ENCODE peak calls at places on chromosomes 16 and 17, in nine cellular contexts. U, S, J, H, G, Z, Y, C and T are unnamed samples.

GRCh38 chr17:58913971-58914769 is 158.5 kb downstream of the PPM1E start:
- DNase-seq in U (no peak), S (no peak), J (no peak), H (no peak), G (no peak), Z (no peak), Y (no peak), C (no peak), T (no peak)

GRCh38 chr17:82212331-82213250 is at the start of gene CCDC57:
- DNase-seq in U (peak; percentile 40), S (peak; percentile 69), J (peak; percentile 60), H (peak; percentile 92), G (peak; percentile 91), Z (no peak), Y (peak; percentile 63), C (peak; percentile 76), T (peak; percentile 93)

GRCh38 chr17:6507535-6507934 is 48.8 kb downstream of the PITPNM3 start:
- DNase-seq in U (no peak), S (no peak), J (no peak), H (peak; percentile 61), G (no peak), Z (no peak), Y (no peak), C (peak; percentile 96), T (peak; percentile 21)

GRCh38 chr17:72403713-72404209 is 282.9 kb downstream of the SOX9 start:
- DNase-seq in U (no peak), S (no peak), J (no peak), H (no peak), G (no peak), Z (no peak), Y (no peak), C (no peak), T (no peak)

GRCh38 chr16:60151987-60152386 is 1417.9 kb upstream of the GOT2 start:
- DNase-seq in U (no peak), S (no peak), J (no peak), H (no peak), G (no peak), Z (no peak), Y (no peak), C (no peak), T (no peak)

GRCh38 chr16:76947694-76948093 is 243.3 kb upstream of the MON1B start:
- DNase-seq in U (no peak), S (no peak), J (no peak), H (no peak), G (no peak), Z (no peak), Y (no peak), C (no peak), T (no peak)

GRCh38 chr16:53511403-53512280 is 8.6 kb upstream of the AKTIP start:
- DNase-seq in U (no peak), S (no peak), J (no peak), H (no peak), G (no peak), Z (no peak), Y (no peak), C (no peak), T (peak; percentile 74)

GRCh38 chr17:45262516-45263476 is 902 bp upstream of the SPATA32 start:
- DNase-seq in U (no peak), S (no peak), J (no peak), H (no peak), G (no peak), Z (no peak), Y (no peak), C (no peak), T (no peak)

GRCh38 chr17:17420561-17421269 is 56.1 kb upstream of the MED9 start:
- DNase-seq in U (no peak), S (no peak), J (no peak), H (no peak), G (no peak), Z (no peak), Y (peak; percentile 35), C (no peak), T (no peak)

GRCh38 chr16:35188288-35189155 is 1729.1 kb downstream of the TP53TG3F start:
- DNase-seq in U (no peak), S (no peak), J (peak; percentile 33), H (no peak), G (no peak), Z (no peak), Y (no peak), C (no peak), T (peak; percentile 47)

GRCh38 chr16:11994187-11995119 is 17.9 kb downstream of the SNX29 start:
- DNase-seq in U (peak; percentile 35), S (no peak), J (no peak), H (peak; percentile 73), G (no peak), Z (no peak), Y (peak; percentile 79), C (no peak), T (no peak)

GRCh38 chr16:12090162-12090552 is 113.6 kb downstream of the SNX29 start:
- DNase-seq in U (no peak), S (no peak), J (no peak), H (no peak), G (no peak), Z (no peak), Y (no peak), C (no peak), T (peak; percentile 78)

GRCh38 chr16:9094008-9094846 is 2.8 kb downstream of the HAPSTR1 start:
- DNase-seq in U (no peak), S (no peak), J (no peak), H (peak; percentile 20), G (no peak), Z (no peak), Y (peak; percentile 19), C (no peak), T (no peak)

GRCh38 chr17:77681820-77682219 is 276.7 kb upstream of the TNRC6C start:
- DNase-seq in U (no peak), S (no peak), J (no peak), H (peak; percentile 42), G (no peak), Z (no peak), Y (no peak), C (no peak), T (peak; percentile 33)

GRCh38 chr17:10772425-10773380 is 31.2 kb downstream of the TMEM238L start:
- DNase-seq in U (no peak), S (no peak), J (no peak), H (peak; percentile 88), G (peak; percentile 65), Z (no peak), Y (peak; percentile 68), C (no peak), T (peak; percentile 98)

GRCh38 chr17:46194393-46195216 is 1.4 kb upstream of the KANSL1 start:
- DNase-seq in U (no peak), S (peak; percentile 79), J (no peak), H (no peak), G (peak; percentile 90), Z (no peak), Y (peak; percentile 86), C (peak; percentile 56), T (no peak)

GRCh38 chr17:3004925-3005324 is 58.5 kb downstream of the OR1D5 start:
- DNase-seq in U (no peak), S (no peak), J (no peak), H (peak; percentile 67), G (no peak), Z (no peak), Y (no peak), C (no peak), T (no peak)

GRCh38 chr16:73054732-73055481 is 7.0 kb upstream of the ZFHX3 start:
- DNase-seq in U (no peak), S (no peak), J (no peak), H (peak; percentile 69), G (peak; percentile 53), Z (no peak), Y (no peak), C (no peak), T (peak; percentile 23)

GRCh38 chr16:10918294-10919002 is 23.8 kb downstream of the DEXI start:
- DNase-seq in U (peak; percentile 69), S (peak; percentile 71), J (peak; percentile 64), H (peak; percentile 97), G (peak; percentile 96), Z (peak; percentile 19), Y (peak; percentile 85), C (peak; percentile 76), T (peak; percentile 99)

GRCh38 chr16:28298511-28298878 is 6.2 kb downstream of the SBK1 start:
- DNase-seq in U (no peak), S (no peak), J (no peak), H (no peak), G (no peak), Z (no peak), Y (no peak), C (no peak), T (peak; percentile 84)

GRCh38 chr17:74842599-74843351 is 16.9 kb downstream of the GRIN2C start:
- DNase-seq in U (peak; percentile 58), S (no peak), J (peak; percentile 33), H (peak; percentile 91), G (peak; percentile 23), Z (no peak), Y (no peak), C (peak; percentile 57), T (peak; percentile 95)

GRCh38 chr17:81239714-81240555 is 817 bp downstream of the NDUFAF8 start:
- DNase-seq in U (no peak), S (peak; percentile 11), J (no peak), H (no peak), G (peak; percentile 81), Z (no peak), Y (peak; percentile 17), C (no peak), T (no peak)

GRCh38 chr17:79075433-79075805 is 795 bp downstream of the ENGASE start:
- DNase-seq in U (no peak), S (peak; percentile 9), J (no peak), H (no peak), G (peak; percentile 18), Z (no peak), Y (no peak), C (no peak), T (no peak)

GRCh38 chr16:66886914-66887313 is 6.6 kb downstream of the PDP2 start:
- DNase-seq in U (no peak), S (no peak), J (no peak), H (no peak), G (no peak), Z (no peak), Y (no peak), C (no peak), T (no peak)

GRCh38 chr17:78325076-78325712 is 34.7 kb downstream of the SOCS3 start:
- DNase-seq in U (no peak), S (no peak), J (no peak), H (peak; percentile 91), G (no peak), Z (no peak), Y (no peak), C (no peak), T (peak; percentile 78)

GRCh38 chr17:15006421-15006820 is 258.7 kb downstream of the PMP22 start:
- DNase-seq in U (no peak), S (no peak), J (no peak), H (no peak), G (no peak), Z (no peak), Y (no peak), C (no peak), T (no peak)

GRCh38 chr16:30569746-30570325 is 1.7 kb downstream of the ZNF688 start:
- DNase-seq in U (no peak), S (no peak), J (no peak), H (no peak), G (no peak), Z (no peak), Y (no peak), C (no peak), T (no peak)

GRCh38 chr17:76597156-76598003 is 11.7 kb upstream of the ST6GALNAC2 start:
- DNase-seq in U (no peak), S (no peak), J (no peak), H (no peak), G (peak; percentile 59), Z (peak; percentile 88), Y (peak; percentile 9), C (peak; percentile 91), T (no peak)

GRCh38 chr17:76421054-76421427 is 31.9 kb downstream of the UBE2O start:
- DNase-seq in U (no peak), S (no peak), J (no peak), H (no peak), G (no peak), Z (no peak), Y (no peak), C (no peak), T (no peak)

GRCh38 chr17:34826332-34826731 is 134.9 kb downstream of the CCT6B start:
- DNase-seq in U (no peak), S (no peak), J (no peak), H (peak; percentile 99), G (no peak), Z (no peak), Y (no peak), C (peak; percentile 58), T (no peak)

GRCh38 chr17:77768475-77768874 is 190.0 kb upstream of the TNRC6C start:
- DNase-seq in U (no peak), S (no peak), J (no peak), H (no peak), G (no peak), Z (no peak), Y (no peak), C (no peak), T (no peak)